ENCODE peak calls at places on chromosome X, in eight cellular contexts. Z, V, Q, E, Y, J, D and M are unnamed samples.

GRCh38 chrX:105191878-105192277 is 28.6 kb downstream of the TEX13A start:
- DNase-seq in Z (no peak), E (no peak), D (no peak), Y (no peak), J (peak), V (no peak), Q (no peak), M (no peak)

GRCh38 chrX:1134156-1134555 is 78.3 kb downstream of the CRLF2 start:
- DNase-seq in Y (no peak), D (no peak), Q (no peak), E (no peak), J (no peak), Z (no peak), V (no peak), M (no peak)

GRCh38 chrX:40394302-40394701 is 186.5 kb upstream of the ATP6AP2 start:
- DNase-seq in D (no peak), Q (no peak), E (no peak), Y (no peak), V (no peak), Z (no peak), J (no peak), M (no peak)

GRCh38 chrX:136457303-136457917 is 30.3 kb upstream of the BRS3 start:
- DNase-seq in D (no peak), Y (no peak), V (no peak), Z (no peak), Q (no peak), E (no peak), J (no peak), M (no peak)

GRCh38 chrX:93580634-93581033 is 92.7 kb downstream of the NAP1L3 start:
- DNase-seq in D (no peak), Y (no peak), E (no peak), Z (no peak), J (no peak), V (no peak), Q (no peak), M (no peak)

GRCh38 chrX:44343412-44343942 is at the start of gene EFHC2:
- DNase-seq in D (no peak), J (peak), Q (no peak), V (no peak), Z (peak), Y (no peak), E (peak), M (peak)

GRCh38 chrX:95764972-95765451 is 919.6 kb upstream of the DIAPH2 start:
- DNase-seq in Y (peak), Q (no peak), V (no peak), D (peak), E (no peak), J (peak), Z (no peak), M (no peak)

GRCh38 chrX:12700745-12701144 is 90.5 kb upstream of the PRPS2 start:
- DNase-seq in V (no peak), J (no peak), D (no peak), Y (no peak), E (no peak), Q (no peak), Z (no peak), M (no peak)

GRCh38 chrX:91108761-91109160 is 325.9 kb upstream of the PABPC5 start:
- DNase-seq in Y (no peak), J (peak), Q (no peak), D (no peak), Z (no peak), E (no peak), V (no peak), M (no peak)

GRCh38 chrX:154019061-154019621 is 561 bp downstream of the IRAK1 start:
- DNase-seq in Y (no peak), V (no peak), J (peak), Q (no peak), E (no peak), D (no peak), Z (no peak), M (peak)

GRCh38 chrX:130251671-130252070 is 17.0 kb downstream of the ZNF280C start:
- DNase-seq in Y (no peak), Q (no peak), Z (no peak), E (no peak), V (no peak), J (no peak), D (no peak), M (no peak)

GRCh38 chrX:69362889-69363288 is 141.2 kb upstream of the NALF2 start:
- DNase-seq in E (no peak), Q (no peak), Y (no peak), V (no peak), Z (no peak), J (no peak), D (no peak), M (no peak)

GRCh38 chrX:47523713-47524166 is 37.3 kb upstream of the ARAF start:
- DNase-seq in J (no peak), Y (no peak), V (no peak), Q (no peak), D (no peak), Z (no peak), E (no peak), M (no peak)

GRCh38 chrX:40007746-40008705 is 89.7 kb downstream of the BCOR start:
- DNase-seq in J (peak), Z (no peak), Y (no peak), Q (no peak), V (no peak), E (no peak), D (no peak), M (no peak)

GRCh38 chrX:114611018-114611619 is 27.2 kb downstream of the HTR2C start:
- DNase-seq in D (peak), Y (peak), E (no peak), J (peak), Q (no peak), Z (peak), V (no peak), M (peak)

GRCh38 chrX:115894087-115894486 is 276.5 kb upstream of the AGTR2 start:
- DNase-seq in Q (no peak), V (no peak), J (peak), E (no peak), D (peak), Y (no peak), Z (no peak), M (peak)

GRCh38 chrX:139720979-139721378 is 13.0 kb upstream of the MCF2 start:
- DNase-seq in E (no peak), J (no peak), Y (no peak), Z (no peak), V (no peak), Q (no peak), D (no peak), M (no peak)

GRCh38 chrX:41086627-41086932 is 1.3 kb downstream of the USP9X start:
- DNase-seq in V (no peak), D (no peak), Y (no peak), J (no peak), Z (no peak), Q (no peak), E (peak), M (no peak)

GRCh38 chrX:50638123-50638522 is 167.5 kb upstream of the DGKK start:
- DNase-seq in V (no peak), Z (no peak), D (no peak), Y (no peak), Q (no peak), J (no peak), E (no peak), M (no peak)

GRCh38 chrX:128106630-128107029 is 54.4 kb upstream of the ACTRT1 start:
- DNase-seq in Y (peak), J (peak), V (no peak), Q (no peak), E (no peak), Z (no peak), D (no peak), M (no peak)

GRCh38 chrX:15471016-15471415 is 22.1 kb downstream of the PIR start:
- DNase-seq in Z (peak), J (peak), Y (peak), E (peak), V (peak), Q (no peak), D (peak), M (peak)

GRCh38 chrX:71671938-71672337 is 4.6 kb downstream of the LOC101059915 start:
- DNase-seq in V (no peak), Z (no peak), Q (no peak), D (no peak), E (no peak), J (no peak), Y (no peak), M (no peak)

GRCh38 chrX:20527458-20528099 is 260.9 kb upstream of the RPS6KA3 start:
- DNase-seq in E (no peak), V (no peak), Q (no peak), J (peak), D (peak), Z (peak), Y (peak), M (no peak)

GRCh38 chrX:20066968-20067708 is 49.6 kb downstream of the MAP7D2 start:
- DNase-seq in Y (peak), J (peak), Q (no peak), Z (peak), D (peak), V (no peak), E (no peak), M (peak)

GRCh38 chrX:41923925-41924693 is 755 bp upstream of the CASK start:
- DNase-seq in Y (peak), Q (peak), D (peak), Z (peak), E (no peak), J (peak), V (no peak), M (peak)

GRCh38 chrX:66008403-66008970 is 31.4 kb downstream of the VSIG4 start:
- DNase-seq in Y (no peak), J (no peak), E (no peak), Z (no peak), V (no peak), Q (no peak), D (no peak), M (no peak)

GRCh38 chrX:130263016-130263415 is 5.7 kb downstream of the ZNF280C start:
- DNase-seq in J (no peak), D (peak), E (no peak), V (no peak), Y (no peak), Z (no peak), Q (no peak), M (no peak)